ENCODE peak calls at places on chromosomes 11 and 22, in six cellular contexts. One of them, this sample, is unnamed.

GRCh38 chr22:49964136-49964492 is 3.5 kb downstream of the PIM3 start:
- DNase-seq in keratinocyte: no peak
- DNase-seq in amniotic epithelial cell: no peak
- DNase-seq in lung: peak
- DNase-seq in endodermal cell: no peak
- DNase-seq in posterior vena cava: peak
- DNase-seq in this sample: no peak

GRCh38 chr22:42939941-42940653 is 74.9 kb downstream of the PACSIN2 start:
- DNase-seq in keratinocyte: no peak
- DNase-seq in amniotic epithelial cell: peak
- DNase-seq in lung: peak
- DNase-seq in endodermal cell: peak
- DNase-seq in posterior vena cava: no peak
- DNase-seq in this sample: peak

GRCh38 chr11:131511794-131512193 is 141.4 kb downstream of the NTM start:
- DNase-seq in keratinocyte: no peak
- DNase-seq in amniotic epithelial cell: no peak
- DNase-seq in lung: no peak
- DNase-seq in endodermal cell: peak
- DNase-seq in posterior vena cava: no peak
- DNase-seq in this sample: peak

GRCh38 chr22:37472418-37473006 is 13.7 kb downstream of the MFNG start:
- DNase-seq in keratinocyte: no peak
- DNase-seq in amniotic epithelial cell: peak
- DNase-seq in lung: no peak
- DNase-seq in endodermal cell: peak
- DNase-seq in posterior vena cava: no peak
- DNase-seq in this sample: no peak

GRCh38 chr11:37511425-37511933 is 913.4 kb upstream of the RAG2 start:
- DNase-seq in keratinocyte: peak
- DNase-seq in amniotic epithelial cell: peak
- DNase-seq in lung: no peak
- DNase-seq in endodermal cell: no peak
- DNase-seq in posterior vena cava: no peak
- DNase-seq in this sample: no peak

GRCh38 chr22:49116486-49116885 is 711.2 kb downstream of the BRD1 start:
- DNase-seq in keratinocyte: no peak
- DNase-seq in amniotic epithelial cell: no peak
- DNase-seq in lung: no peak
- DNase-seq in endodermal cell: no peak
- DNase-seq in posterior vena cava: no peak
- DNase-seq in this sample: no peak

GRCh38 chr11:66861774-66862558 is 5.1 kb downstream of the LRFN4 start:
- DNase-seq in keratinocyte: no peak
- DNase-seq in amniotic epithelial cell: no peak
- DNase-seq in lung: no peak
- DNase-seq in endodermal cell: no peak
- DNase-seq in posterior vena cava: peak
- DNase-seq in this sample: no peak

GRCh38 chr22:20236052-20236717 is 31.9 kb downstream of the RTN4R start:
- DNase-seq in keratinocyte: no peak
- DNase-seq in amniotic epithelial cell: no peak
- DNase-seq in lung: no peak
- DNase-seq in endodermal cell: no peak
- DNase-seq in posterior vena cava: no peak
- DNase-seq in this sample: no peak

GRCh38 chr22:40345271-40345670 is 1.0 kb upstream of the ADSL start:
- DNase-seq in keratinocyte: peak
- DNase-seq in amniotic epithelial cell: peak
- DNase-seq in lung: no peak
- DNase-seq in endodermal cell: no peak
- DNase-seq in posterior vena cava: no peak
- DNase-seq in this sample: no peak

This sample was measured in prostate gland.